ENCODE peak calls at places on chromosomes 7 and 10, in six cellular contexts. P is fibroblast of pulmonary artery, W is WTC11, F is astrocyte, Y is choroid plexus epithelial cell, U is suprapubic skin. B is an unnamed sample.

GRCh38 chr10:61836233-61836887 is 65.1 kb upstream of the ARID5B start:
- DNase-seq in F (peak; percentile 51), U (no peak), P (peak; percentile 20), Y (no peak), W (no peak), B (no peak)

GRCh38 chr7:131057015-131057518 is 270.6 kb upstream of the MKLN1 start:
- DNase-seq in P (peak; percentile 95), F (peak; percentile 92), W (no peak), U (no peak), Y (peak; percentile 97), B (no peak)

GRCh38 chr10:130804778-130805634 is 506.5 kb downstream of the TCERG1L start:
- DNase-seq in Y (no peak), P (no peak), U (no peak), W (no peak), F (no peak), B (no peak)

GRCh38 chr10:121942749-121943148 is 14.9 kb upstream of the ATE1 start:
- DNase-seq in P (peak; percentile 95), U (no peak), W (no peak), F (peak; percentile 89), Y (peak; percentile 92), B (no peak)

GRCh38 chr10:132862485-132863420 is 76.8 kb upstream of the NKX6-2 start:
- DNase-seq in U (peak; percentile 50), P (no peak), W (peak; percentile 11), Y (no peak), F (no peak), B (peak; percentile 66)

GRCh38 chr7:22884911-22885823 is 62.5 kb upstream of the TOMM7 start:
- DNase-seq in W (no peak), Y (peak; percentile 25), P (no peak), F (no peak), U (no peak), B (no peak)

GRCh38 chr7:98640375-98640774 is 23.3 kb downstream of the NPTX2 start:
- DNase-seq in W (no peak), Y (no peak), U (no peak), F (no peak), P (no peak), B (no peak)

GRCh38 chr10:89648074-89648473 is 3.0 kb upstream of the PANK1 start:
- DNase-seq in W (no peak), Y (no peak), F (no peak), U (no peak), P (no peak), B (no peak)

GRCh38 chr10:11110499-11110898 is 92.8 kb downstream of the CELF2 start:
- DNase-seq in Y (no peak), F (no peak), W (no peak), U (no peak), P (no peak), B (no peak)

GRCh38 chr7:102190777-102191176 is 95.9 kb upstream of the SH2B2 start:
- DNase-seq in F (no peak), P (no peak), Y (no peak), U (no peak), W (no peak), B (no peak)

GRCh38 chr7:71988176-71988575 is 424.0 kb downstream of the CALN1 start:
- DNase-seq in Y (no peak), P (no peak), F (no peak), U (no peak), W (no peak), B (no peak)

GRCh38 chr10:16592327-16592854 is 70.7 kb upstream of the C1QL3 start:
- DNase-seq in P (no peak), U (no peak), W (no peak), F (no peak), Y (no peak), B (no peak)

GRCh38 chr10:129161184-129161583 is 305.9 kb upstream of the MGMT start:
- DNase-seq in P (peak; percentile 6), F (no peak), Y (peak; percentile 37), W (peak; percentile 58), U (no peak), B (no peak)

GRCh38 chr7:113026941-113027340 is 59.7 kb downstream of the GPR85 start:
- DNase-seq in F (peak; percentile 30), W (no peak), Y (no peak), P (no peak), U (no peak), B (no peak)

GRCh38 chr7:36316319-36316718 is 73.3 kb upstream of the ANLN start:
- DNase-seq in U (no peak), W (no peak), Y (no peak), P (no peak), F (no peak), B (no peak)

GRCh38 chr7:29494350-29494749 is 69.3 kb upstream of the PRR15 start:
- DNase-seq in W (no peak), U (no peak), F (peak; percentile 59), Y (peak; percentile 79), P (peak; percentile 91), B (no peak)

GRCh38 chr10:109891105-109891504 is 32.2 kb downstream of the XPNPEP1 start:
- DNase-seq in U (no peak), W (no peak), Y (no peak), P (no peak), F (peak; percentile 45), B (no peak)

GRCh38 chr10:93352638-93353383 is 129.3 kb downstream of the MYOF start:
- DNase-seq in Y (peak; percentile 69), P (peak; percentile 64), W (no peak), F (peak; percentile 11), U (no peak), B (no peak)

GRCh38 chr7:70681847-70682350 is 450.0 kb upstream of the GALNT17 start:
- DNase-seq in Y (no peak), W (no peak), P (no peak), U (no peak), F (no peak), B (no peak)

GRCh38 chr10:62924344-62924748 is 108.2 kb upstream of the EGR2 start:
- DNase-seq in W (peak; percentile 84), P (no peak), Y (no peak), U (no peak), F (no peak), B (no peak)

GRCh38 chr7:142347091-142347490 is 89.2 kb upstream of the PRSS58 start:
- DNase-seq in U (no peak), Y (no peak), W (no peak), P (no peak), F (no peak), B (no peak)

GRCh38 chr7:29878081-29878688 is 71.9 kb downstream of the WIPF3 start:
- DNase-seq in F (peak; percentile 12), Y (peak; percentile 74), W (no peak), P (peak; percentile 66), U (no peak), B (no peak)

GRCh38 chr7:54946764-54947163 is 72.1 kb upstream of the EGFR start:
- DNase-seq in P (no peak), U (no peak), Y (no peak), W (no peak), F (no peak), B (no peak)

GRCh38 chr7:95476904-95477594 is 8.7 kb upstream of the ASB4 start:
- DNase-seq in U (no peak), F (peak; percentile 48), W (peak; percentile 58), Y (peak; percentile 89), P (peak; percentile 87), B (no peak)

GRCh38 chr7:105788816-105789349 is 87.5 kb downstream of the ATXN7L1 start:
- DNase-seq in W (no peak), P (no peak), Y (no peak), F (no peak), U (no peak), B (no peak)

GRCh38 chr7:24709585-24710360 is 47.5 kb downstream of the GSDME start:
- DNase-seq in W (no peak), U (no peak), P (no peak), Y (no peak), F (no peak), B (no peak)

GRCh38 chr7:31648288-31648687 is 38.7 kb upstream of the PPP1R17 start:
- DNase-seq in Y (peak; percentile 1), U (no peak), F (no peak), P (peak; percentile 7), W (no peak), B (no peak)

GRCh38 chr7:19442016-19442785 is 266.6 kb downstream of the POLR1F start:
- DNase-seq in U (no peak), W (peak; percentile 15), P (peak; percentile 80), Y (peak; percentile 95), F (peak; percentile 34), B (no peak)
- TF ChIP-seq CTCF in U (no peak), W (no peak), P (peak; percentile 79), Y (peak; percentile 86), F (peak; percentile 59), B (peak; percentile 64)

GRCh38 chr7:124032369-124033092 is at the start of gene TMEM229A:
- DNase-seq in W (peak; percentile 68), U (no peak), Y (peak; percentile 41), P (peak; percentile 52), F (peak; percentile 26), B (peak; percentile 74)
- TF ChIP-seq CTCF in W (no peak), U (no peak), Y (no peak), P (no peak), F (no peak), B (peak; percentile 36)

GRCh38 chr10:120824864-120825263 is 26.3 kb upstream of the WDR11 start:
- DNase-seq in W (peak; percentile 67), F (peak; percentile 3), P (peak; percentile 11), Y (peak; percentile 35), U (no peak), B (no peak)
- TF ChIP-seq CTCF in W (no peak), F (peak; percentile 41), P (peak; percentile 31), Y (peak; percentile 61), U (no peak), B (peak; percentile 74)

GRCh38 chr10:104641150-104642000 is at the start of gene SORCS3:
- DNase-seq in F (no peak), U (no peak), Y (no peak), W (peak; percentile 56), P (no peak), B (peak; percentile 71)

GRCh38 chr10:104639595-104640338 is 1.3 kb upstream of the SORCS3 start:
- DNase-seq in P (no peak), Y (no peak), W (peak; percentile 26), U (no peak), F (no peak), B (no peak)

GRCh38 chr10:104638861-104639594 is 2.1 kb upstream of the SORCS3 start:
- DNase-seq in W (peak; percentile 81), U (no peak), F (no peak), P (no peak), Y (no peak), B (peak; percentile 77)

GRCh38 chr10:104642001-104642270 is 846 bp downstream of the SORCS3 start:
- DNase-seq in P (no peak), Y (no peak), W (peak; percentile 17), U (no peak), F (no peak), B (no peak)

DNA sequence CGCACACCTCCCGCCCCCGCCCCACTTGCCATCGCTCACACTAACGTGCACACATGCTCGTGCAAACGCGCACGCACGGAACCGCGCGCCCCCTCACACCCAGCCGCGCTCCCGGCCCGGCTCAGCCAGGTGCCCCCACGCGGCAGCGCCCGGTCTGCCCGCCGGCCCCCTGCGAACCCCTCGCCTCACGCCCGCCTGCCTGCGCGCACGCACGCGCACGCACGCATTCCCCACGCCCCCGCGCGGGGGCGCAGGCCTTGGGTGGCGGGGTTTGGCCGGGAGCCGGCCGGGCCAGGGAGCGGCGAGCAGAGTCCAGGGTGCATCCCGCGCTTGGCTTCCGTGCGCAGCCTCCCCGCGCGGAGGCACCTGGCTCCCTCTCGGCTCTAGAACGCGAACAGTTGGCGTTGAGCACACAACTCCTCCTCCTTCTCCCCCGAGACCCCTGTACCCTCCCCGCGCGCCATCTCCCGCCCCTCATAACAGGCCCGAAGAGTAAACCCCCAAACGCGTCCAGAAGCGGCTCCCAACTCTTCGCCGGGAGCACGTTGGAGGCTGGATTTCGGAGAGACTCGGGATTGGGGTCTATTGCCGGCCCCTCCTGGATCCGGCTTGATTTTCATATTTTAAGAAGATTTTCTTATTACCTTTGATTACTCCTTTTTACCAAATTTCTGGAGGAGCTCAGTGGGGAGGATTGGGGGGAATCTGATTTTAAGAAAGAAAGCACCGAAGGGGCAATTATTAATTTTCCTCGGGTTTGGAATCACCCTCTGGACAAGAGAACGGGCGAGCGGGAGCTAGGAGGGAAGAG is 546 bp upstream of the SORCS3 start:
- DNase-seq in F (no peak), Y (no peak), U (no peak), P (no peak), W (peak; percentile 26), B (no peak)
- TF ChIP-seq CTCF in F (no peak), Y (no peak), U (no peak), P (no peak), W (no peak), B (peak; percentile 40)

B was measured in type B pancreatic cell.